ENCODE peak calls at places on chromosome 2, in four cellular contexts. One of them, this sample, is unnamed.

GRCh38 chr2:125581561-125581960 is 1074.4 kb upstream of the GYPC start:
- DNase-seq in astrocyte: no peak
- DNase-seq in cardiac muscle cell: no peak
- DNase-seq in sigmoid colon: no peak
- DNase-seq in this sample: no peak

GRCh38 chr2:98910349-98911125 is 25.5 kb downstream of the CRACDL start:
- DNase-seq in cardiac muscle cell: no peak
- DNase-seq in astrocyte: no peak
- DNase-seq in sigmoid colon: peak; percentile 48
- DNase-seq in this sample: no peak

GRCh38 chr2:217655656-217656055 is 347.1 kb downstream of the TNS1 start:
- DNase-seq in astrocyte: no peak
- DNase-seq in sigmoid colon: no peak
- DNase-seq in cardiac muscle cell: no peak
- DNase-seq in this sample: no peak

GRCh38 chr2:236928353-236929153 is 157.1 kb upstream of the COPS8 start:
- DNase-seq in sigmoid colon: no peak
- DNase-seq in cardiac muscle cell: peak; percentile 15
- DNase-seq in astrocyte: no peak
- DNase-seq in this sample: no peak

GRCh38 chr2:1020206-1020605 is 69.6 kb downstream of the SNTG2 start:
- DNase-seq in astrocyte: no peak
- DNase-seq in sigmoid colon: no peak
- DNase-seq in cardiac muscle cell: no peak
- DNase-seq in this sample: no peak

GRCh38 chr2:118124293-118124891 is 36.1 kb downstream of the INSIG2 start:
- DNase-seq in sigmoid colon: no peak
- DNase-seq in astrocyte: no peak
- DNase-seq in cardiac muscle cell: no peak
- DNase-seq in this sample: no peak

GRCh38 chr2:200352631-200353030 is 46.1 kb downstream of the SPATS2L start:
- DNase-seq in cardiac muscle cell: peak; percentile 79
- DNase-seq in sigmoid colon: no peak
- DNase-seq in astrocyte: peak; percentile 93
- DNase-seq in this sample: no peak

GRCh38 chr2:35428548-35428947 is 927.0 kb upstream of the CRIM1 start:
- DNase-seq in astrocyte: no peak
- DNase-seq in cardiac muscle cell: peak; percentile 8
- DNase-seq in sigmoid colon: no peak
- DNase-seq in this sample: no peak

GRCh38 chr2:240479111-240479501 is 43.6 kb downstream of the GPC1 start:
- DNase-seq in astrocyte: no peak
- DNase-seq in sigmoid colon: peak; percentile 40
- DNase-seq in cardiac muscle cell: no peak
- DNase-seq in this sample: no peak

GRCh38 chr2:150110548-150110947 is 376.9 kb downstream of the RND3 start:
- DNase-seq in sigmoid colon: no peak
- DNase-seq in cardiac muscle cell: no peak
- DNase-seq in astrocyte: no peak
- DNase-seq in this sample: no peak

GRCh38 chr2:188291617-188292445 is at the start of gene GULP1:
- DNase-seq in astrocyte: peak; percentile 65
- DNase-seq in sigmoid colon: peak; percentile 90
- DNase-seq in cardiac muscle cell: peak; percentile 76
- DNase-seq in this sample: peak; percentile 87

GRCh38 chr2:84424152-84424551 is 34.9 kb downstream of the SUCLG1 start:
- DNase-seq in sigmoid colon: no peak
- DNase-seq in astrocyte: no peak
- DNase-seq in cardiac muscle cell: peak; percentile 38
- DNase-seq in this sample: no peak

GRCh38 chr2:126963390-126963789 is 64.7 kb downstream of the TEX51 start:
- DNase-seq in cardiac muscle cell: no peak
- DNase-seq in astrocyte: no peak
- DNase-seq in sigmoid colon: no peak
- DNase-seq in this sample: no peak

GRCh38 chr2:237935740-237936452 is 30.9 kb upstream of the UBE2F start:
- DNase-seq in astrocyte: no peak
- DNase-seq in cardiac muscle cell: no peak
- DNase-seq in sigmoid colon: no peak
- DNase-seq in this sample: no peak

GRCh38 chr2:170966648-170967396 is 37.8 kb downstream of the GORASP2 start:
- DNase-seq in sigmoid colon: no peak
- DNase-seq in astrocyte: no peak
- DNase-seq in cardiac muscle cell: no peak
- DNase-seq in this sample: no peak

GRCh38 chr2:62291517-62292137 is 95.7 kb downstream of the B3GNT2 start:
- DNase-seq in astrocyte: no peak
- DNase-seq in cardiac muscle cell: no peak
- DNase-seq in sigmoid colon: no peak
- DNase-seq in this sample: no peak

GRCh38 chr2:30235859-30236535 is 4.7 kb downstream of the LBH start:
- DNase-seq in astrocyte: no peak
- DNase-seq in sigmoid colon: peak; percentile 55
- DNase-seq in cardiac muscle cell: no peak
- DNase-seq in this sample: peak; percentile 38
- H3K27ac ChIP-seq in astrocyte: no peak overlapping the region
- H3K27ac ChIP-seq in sigmoid colon: peak overlapping the region; percentile 93
- H3K27ac ChIP-seq in cardiac muscle cell: peak overlapping the region; percentile 50
- H3K27ac ChIP-seq in this sample: peak overlapping the region; percentile 99

GRCh38 chr2:24490674-24491625 is at the start of gene NCOA1:
- DNase-seq in cardiac muscle cell: peak; percentile 96
- DNase-seq in sigmoid colon: peak; percentile 95
- DNase-seq in astrocyte: peak; percentile 79
- DNase-seq in this sample: peak; percentile 93
- TF ChIP-seq CTCF in cardiac muscle cell: no peak
- TF ChIP-seq CTCF in sigmoid colon: no peak
- TF ChIP-seq CTCF in astrocyte: no peak
- TF ChIP-seq CTCF in this sample: no peak

DNA sequence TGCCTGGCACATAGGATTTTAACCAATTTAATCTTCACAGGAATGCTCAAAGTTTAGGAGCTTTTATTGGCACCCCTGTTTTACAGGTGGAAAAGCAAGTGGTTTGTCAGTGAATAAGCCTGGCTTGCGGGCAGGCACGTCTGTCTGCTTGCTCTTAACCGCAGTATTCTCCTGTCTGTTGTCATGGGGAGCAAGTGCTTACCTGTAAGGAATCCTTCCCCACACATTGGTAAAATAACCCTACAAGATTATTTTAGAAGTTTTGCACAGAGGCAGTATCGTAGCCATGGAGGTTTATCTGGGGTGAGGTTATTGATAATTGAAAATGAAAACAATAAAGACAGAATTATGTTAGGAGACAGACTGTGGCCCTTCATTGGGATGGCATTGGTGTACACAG is 174.9 kb downstream of the AGAP1 start:
- DNase-seq in astrocyte: no peak
- DNase-seq in cardiac muscle cell: no peak
- DNase-seq in sigmoid colon: no peak
- DNase-seq in this sample: no peak
- H3K4me3 ChIP-seq in astrocyte: no peak overlapping the region
- H3K4me3 ChIP-seq in cardiac muscle cell: no peak overlapping the region
- H3K4me3 ChIP-seq in sigmoid colon: no peak overlapping the region
- H3K4me3 ChIP-seq in this sample: peak overlapping the region; percentile 75

GRCh38 chr2:44361330-44362206 is at the start of the genes CAMKMT and PREPL:
- DNase-seq in sigmoid colon: peak; percentile 99
- DNase-seq in astrocyte: peak; percentile 93
- DNase-seq in cardiac muscle cell: peak; percentile 99
- DNase-seq in this sample: peak; percentile 99

GRCh38 chr2:44360749-44361329 is 455 bp downstream of the PREPL start:
- DNase-seq in cardiac muscle cell: peak; percentile 25
- DNase-seq in astrocyte: no peak
- DNase-seq in sigmoid colon: no peak
- DNase-seq in this sample: no peak

GRCh38 chr2:44364604-44365003 is 2.9 kb downstream of the CAMKMT start:
- DNase-seq in cardiac muscle cell: no peak
- DNase-seq in astrocyte: no peak
- DNase-seq in sigmoid colon: no peak
- DNase-seq in this sample: no peak

GRCh38 chr2:44358498-44358897 is 2.8 kb downstream of the PREPL start:
- DNase-seq in sigmoid colon: peak; percentile 65
- DNase-seq in cardiac muscle cell: peak; percentile 76
- DNase-seq in astrocyte: peak; percentile 73
- DNase-seq in this sample: no peak

DNA sequence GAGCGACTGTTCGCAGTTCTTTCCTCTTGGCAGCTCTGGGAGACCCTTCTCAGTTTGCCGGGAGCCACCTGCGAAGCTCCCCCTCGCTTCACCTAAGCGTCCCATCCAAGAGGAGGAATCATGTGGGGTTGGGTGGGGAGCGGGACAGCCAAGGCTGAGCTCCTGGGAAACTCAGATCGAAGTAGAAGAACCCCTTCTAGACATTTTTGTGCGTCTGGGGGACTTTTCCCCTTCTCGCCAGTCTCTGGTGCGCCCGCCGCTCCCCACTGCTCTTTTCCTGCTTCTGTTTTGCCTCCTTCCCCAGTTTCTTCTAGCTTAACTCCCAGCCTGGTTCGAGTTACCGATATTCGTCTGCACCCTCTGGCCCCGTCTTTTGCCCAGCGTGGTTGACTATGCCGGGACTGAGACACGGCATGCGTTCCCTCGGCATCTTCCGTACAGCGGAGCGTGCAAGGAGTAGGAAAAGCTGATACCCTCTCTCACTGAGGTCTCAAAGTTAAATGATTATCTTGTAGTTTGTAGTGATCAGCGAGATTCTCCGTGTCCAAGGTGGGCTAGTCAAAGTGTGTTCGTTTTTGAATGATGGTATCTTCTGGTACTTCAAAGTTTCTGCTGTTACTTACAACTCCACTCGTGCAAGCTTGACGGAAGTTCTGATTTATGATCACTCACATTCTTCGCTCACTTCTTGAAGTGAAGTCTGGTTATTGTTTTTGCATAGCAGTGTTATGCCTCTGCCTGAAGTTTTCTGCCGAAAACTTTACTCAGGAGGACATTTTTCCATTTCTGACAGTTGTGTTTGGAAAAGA is 664 bp downstream of the CAMKMT start:
- DNase-seq in cardiac muscle cell: peak; percentile 57
- DNase-seq in astrocyte: peak; percentile 41
- DNase-seq in sigmoid colon: peak; percentile 76
- DNase-seq in this sample: peak; percentile 77
- H3K27ac ChIP-seq in cardiac muscle cell: peak overlapping the region; percentile 97
- H3K27ac ChIP-seq in astrocyte: peak overlapping the region; percentile 100
- H3K27ac ChIP-seq in sigmoid colon: peak overlapping the region; percentile 86
- H3K27ac ChIP-seq in this sample: peak overlapping the region; percentile 91